ENCODE peak calls at places on chromosomes 5 and 9, in nine cellular contexts. X is NCI-H1105 treated with DMSO at 0.1 percent for 48 hours; J is effector CD8-positive, alpha-beta T cell; L is activated naive CD4-positive, alpha-beta T cell treated with Interleukin-2 at 50 U/mL for 16 hours; O is WTC11; I is NCI-H2171 treated with DMSO at 0.1 percent for 48 hours; D is activated CD4-positive, alpha-beta T cell treated with anti-CD3 and anti-CD28 coated beads for 4 hours; M is activated CD4-positive, CD25-positive, alpha-beta regulatory T cell; C is M059J. F is an unnamed sample.
A peak's percentile ranks its signal among the peaks of the same experiment; 100 is the strongest.

GRCh38 chr9:14303526-14303925 is 10.4 kb downstream of the NFIB start:
- DNase-seq in X (peak; percentile 97), J (no peak), L (no peak), O (no peak), I (no peak), D (no peak), M (no peak), C (no peak), F (peak; percentile 92)

GRCh38 chr5:59001716-59002115 is 418.8 kb downstream of the RAB3C start:
- DNase-seq in X (no peak), J (no peak), L (no peak), O (no peak), I (no peak), D (no peak), M (no peak), C (no peak), F (no peak)

GRCh38 chr5:139642891-139643871 is 5.0 kb upstream of the CXXC5 start:
- DNase-seq in X (no peak), J (no peak), L (no peak), O (no peak), I (no peak), D (no peak), M (no peak), C (no peak), F (no peak)

GRCh38 chr5:147935032-147935431 is 28.7 kb upstream of the C5orf46 start:
- DNase-seq in X (peak; percentile 46), J (no peak), L (no peak), O (no peak), I (peak; percentile 30), D (no peak), M (no peak), C (peak; percentile 72), F (peak; percentile 36)

GRCh38 chr5:1515921-1516571 is 7.7 kb downstream of the LPCAT1 start:
- DNase-seq in X (no peak), J (no peak), L (no peak), O (peak; percentile 17), I (no peak), D (no peak), M (no peak), C (peak; percentile 82), F (no peak)

GRCh38 chr5:82644768-82645167 is 366.6 kb upstream of the RPS23 start:
- DNase-seq in X (no peak), J (no peak), L (no peak), O (no peak), I (no peak), D (no peak), M (no peak), C (no peak), F (no peak)

GRCh38 chr5:155004138-155004744 is 9.3 kb upstream of the KIF4B start:
- DNase-seq in X (no peak), J (no peak), L (peak; percentile 9), O (peak; percentile 69), I (no peak), D (no peak), M (no peak), C (peak; percentile 29), F (peak; percentile 3)

GRCh38 chr9:136359774-136360718 is 3.5 kb downstream of the DNLZ start:
- DNase-seq in X (no peak), J (no peak), L (no peak), O (no peak), I (peak; percentile 39), D (no peak), M (no peak), C (no peak), F (no peak)

GRCh38 chr9:134661299-134661698 is 19.7 kb downstream of the COL5A1 start:
- DNase-seq in X (no peak), J (no peak), L (no peak), O (no peak), I (no peak), D (no peak), M (no peak), C (peak; percentile 51), F (no peak)

GRCh38 chr5:173954671-173955605 is 34.0 kb upstream of the C5orf47 start:
- DNase-seq in X (no peak), J (no peak), L (no peak), O (no peak), I (no peak), D (no peak), M (no peak), C (peak; percentile 40), F (no peak)

GRCh38 chr5:177040814-177041410 is 18.4 kb downstream of the ZNF346 start:
- DNase-seq in X (no peak), J (no peak), L (no peak), O (no peak), I (no peak), D (no peak), M (no peak), C (peak; percentile 80), F (no peak)

GRCh38 chr9:114424126-114424525 is 36.3 kb upstream of the AKNA start:
- DNase-seq in X (no peak), J (no peak), L (no peak), O (no peak), I (no peak), D (no peak), M (no peak), C (no peak), F (no peak)

GRCh38 chr9:110623462-110624025 is 44.0 kb upstream of the SVEP1 start:
- DNase-seq in X (peak; percentile 66), J (no peak), L (no peak), O (no peak), I (peak; percentile 76), D (no peak), M (no peak), C (peak; percentile 71), F (peak; percentile 82)

GRCh38 chr5:76801159-76801802 is 17.5 kb upstream of the F2RL1 start:
- DNase-seq in X (no peak), J (no peak), L (no peak), O (no peak), I (no peak), D (no peak), M (no peak), C (peak; percentile 89), F (no peak)

GRCh38 chr5:177508217-177508611 is 1.4 kb downstream of the DOK3 start:
- DNase-seq in X (no peak), J (no peak), L (no peak), O (no peak), I (no peak), D (no peak), M (no peak), C (no peak), F (no peak)

GRCh38 chr9:134342746-134343115 is 16.5 kb downstream of the RXRA start:
- DNase-seq in X (no peak), J (no peak), L (no peak), O (no peak), I (no peak), D (no peak), M (no peak), C (no peak), F (no peak)

GRCh38 chr5:149452665-149453617 is 73.8 kb upstream of the IL17B start:
- DNase-seq in X (no peak), J (no peak), L (no peak), O (no peak), I (no peak), D (no peak), M (no peak), C (peak; percentile 95), F (no peak)

GRCh38 chr9:99451121-99451606 is 229.1 kb downstream of the SEC61B start:
- DNase-seq in X (no peak), J (no peak), L (no peak), O (no peak), I (no peak), D (no peak), M (no peak), C (peak; percentile 48), F (peak; percentile 34)

GRCh38 chr5:52870448-52870847 is 82.7 kb downstream of the ITGA1 start:
- DNase-seq in X (no peak), J (no peak), L (no peak), O (no peak), I (no peak), D (no peak), M (no peak), C (no peak), F (no peak)

GRCh38 chr5:38393636-38394035 is 135.3 kb downstream of the EGFLAM start:
- DNase-seq in X (no peak), J (no peak), L (no peak), O (no peak), I (no peak), D (no peak), M (no peak), C (no peak), F (no peak)